ENCODE peak calls at places on chromosomes 7 and 10, in four cellular contexts. C, W, O and M are unnamed samples.

GRCh38 chr10:15457382-15457781 is 86.3 kb upstream of the FAM171A1 start:
- DNase-seq in C (no peak), O (no peak), W (no peak), M (no peak)

GRCh38 chr7:139058963-139059362 is 23.1 kb upstream of the ZC3HAV1L start:
- DNase-seq in C (no peak), O (no peak), W (no peak), M (no peak)

GRCh38 chr7:48090095-48090805 is 1.2 kb downstream of the UPP1 start:
- DNase-seq in O (peak), W (no peak), C (peak), M (peak)

GRCh38 chr10:46254007-46254383 is 32.8 kb upstream of the ANTXRL start:
- DNase-seq in O (no peak), C (no peak), W (no peak), M (no peak)

GRCh38 chr7:43693687-43694398 is 35.5 kb downstream of the COA1 start:
- DNase-seq in C (no peak), W (peak), O (no peak), M (peak)

GRCh38 chr10:118845776-118846175 is 91.0 kb upstream of the CACUL1 start:
- DNase-seq in O (no peak), C (no peak), W (no peak), M (no peak)

GRCh38 chr10:114703377-114704125 is 45.5 kb upstream of the ABLIM1 start:
- DNase-seq in C (no peak), W (peak), O (peak), M (peak)

GRCh38 chr10:92125169-92125543 is 165.7 kb downstream of the CPEB3 start:
- DNase-seq in C (no peak), W (no peak), O (no peak), M (no peak)

GRCh38 chr10:132360766-132361447 is 28.9 kb downstream of the LRRC27 start:
- DNase-seq in W (no peak), O (peak), C (peak), M (peak)

GRCh38 chr7:116912269-116912909 is 40.9 kb upstream of the ST7 start:
- DNase-seq in W (no peak), C (no peak), O (no peak), M (no peak)

GRCh38 chr7:36627836-36628235 is 96.5 kb downstream of the AOAH start:
- DNase-seq in W (no peak), C (no peak), O (no peak), M (no peak)

GRCh38 chr7:77426521-77427051 is 10.4 kb upstream of the GSAP start:
- DNase-seq in W (no peak), C (no peak), O (no peak), M (no peak)

GRCh38 chr10:3886191-3886590 is 101.2 kb upstream of the KLF6 start:
- DNase-seq in C (peak), O (peak), W (no peak), M (peak)

GRCh38 chr7:130022115-130022514 is 29.1 kb downstream of the ZC3HC1 start:
- DNase-seq in O (no peak), W (no peak), C (no peak), M (no peak)

GRCh38 chr10:91090761-91091529 is 129.5 kb upstream of the PCGF5 start:
- DNase-seq in W (peak), O (no peak), C (peak), M (no peak)

GRCh38 chr7:99624487-99624886 is 7.7 kb downstream of the ZSCAN25 start:
- DNase-seq in C (no peak), O (no peak), W (no peak), M (no peak)

GRCh38 chr10:101840102-101840684 is 3.4 kb downstream of the KCNIP2 start:
- DNase-seq in W (no peak), O (peak), C (peak), M (no peak)

GRCh38 chr7:120920588-120920987 is 30.0 kb upstream of the ING3 start:
- DNase-seq in O (no peak), C (no peak), W (no peak), M (no peak)

GRCh38 chr7:6395898-6396582 is 51.7 kb downstream of the DAGLB start:
- DNase-seq in W (no peak), O (no peak), C (no peak), M (no peak)

GRCh38 chr7:74622228-74622749 is 35.2 kb upstream of the GTF2I start:
- DNase-seq in O (no peak), W (no peak), C (no peak), M (no peak)

GRCh38 chr10:3948843-3949242 is 163.8 kb upstream of the KLF6 start:
- DNase-seq in W (no peak), C (no peak), O (no peak), M (no peak)

GRCh38 chr7:43647314-43647691 is 64.4 kb downstream of the STK17A start:
- DNase-seq in W (no peak), O (no peak), C (no peak), M (no peak)

GRCh38 chr7:139044813-139045794 is 9.3 kb upstream of the ZC3HAV1L start:
- DNase-seq in W (no peak), C (peak), O (no peak), M (no peak)

GRCh38 chr7:128742206-128742605 is 3.0 kb downstream of the CALU start:
- DNase-seq in W (no peak), O (no peak), C (no peak), M (no peak)

GRCh38 chr10:123858039-123858740 is 33.4 kb downstream of the CPXM2 start:
- DNase-seq in O (peak), W (no peak), C (no peak), M (no peak)

GRCh38 chr10:24617771-24618396 is 105.8 kb downstream of the ARHGAP21 start:
- DNase-seq in O (peak), C (peak), W (peak), M (peak)

GRCh38 chr10:45180946-45181439 is 134.4 kb downstream of the OR13A1 start:
- DNase-seq in W (no peak), O (no peak), C (no peak), M (no peak)

GRCh38 chr7:49483142-49483541 is 290.3 kb upstream of the VWC2 start:
- DNase-seq in C (no peak), W (peak), O (no peak), M (no peak)

GRCh38 chr10:49143249-49143648 is 9.4 kb upstream of the FAM170B start:
- DNase-seq in C (no peak), O (no peak), W (no peak), M (no peak)

GRCh38 chr10:49141541-49142332 is 7.9 kb upstream of the FAM170B start:
- DNase-seq in W (no peak), O (no peak), C (no peak), M (no peak)

GRCh38 chr10:49139866-49140195 is 6.0 kb upstream of the FAM170B start:
- DNase-seq in C (peak), W (no peak), O (no peak), M (peak)

GRCh38 chr10:49140306-49141175 is 6.7 kb upstream of the FAM170B start:
- DNase-seq in O (no peak), W (no peak), C (no peak), M (no peak)

DNA sequence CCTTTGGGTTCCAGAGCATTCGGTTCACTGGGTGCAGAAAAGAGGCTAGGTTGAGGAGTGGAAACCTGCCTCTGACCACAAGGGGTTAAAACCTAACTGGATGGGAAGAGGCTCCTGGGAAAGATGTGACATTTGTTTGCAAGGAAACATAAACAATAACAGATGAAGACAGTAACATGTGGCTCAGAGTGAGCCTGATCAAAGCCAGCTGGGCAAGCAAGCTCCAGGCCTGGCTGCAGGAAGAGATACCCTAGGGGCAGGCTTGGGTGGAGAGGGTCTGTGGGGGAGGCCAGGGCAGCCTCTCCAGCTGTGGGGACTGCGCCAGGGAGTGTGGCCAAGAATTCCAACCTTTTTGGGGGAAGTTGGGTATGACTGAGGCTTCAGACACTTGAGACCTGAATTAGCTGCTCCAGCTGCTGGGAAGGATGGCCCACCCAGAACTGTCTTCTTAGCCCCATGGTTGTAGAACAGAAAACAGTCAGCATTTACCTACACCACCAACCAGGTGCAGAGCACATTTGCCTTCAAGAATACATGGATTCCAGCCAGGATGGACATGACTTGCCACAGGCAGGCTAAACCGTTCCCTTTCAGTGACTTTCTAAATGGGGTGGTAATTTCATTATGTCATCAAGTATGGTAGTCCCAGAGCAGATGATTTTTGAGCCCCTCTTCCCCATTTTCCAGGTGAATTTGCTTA is 10.3 kb upstream of the FAM170B start:
- DNase-seq in W (no peak), O (no peak), C (no peak), M (no peak)
- TF ChIP-seq PHF8 in W (no peak), O (no peak), C (no peak), M (no peak)

GRCh38 chr7:157271991-157272324 is 64.8 kb upstream of the DNAJB6 start:
- DNase-seq in W (peak), C (no peak), O (no peak), M (peak)
- TF ChIP-seq PHF8 in W (no peak), C (no peak), O (no peak), M (no peak)

DNA sequence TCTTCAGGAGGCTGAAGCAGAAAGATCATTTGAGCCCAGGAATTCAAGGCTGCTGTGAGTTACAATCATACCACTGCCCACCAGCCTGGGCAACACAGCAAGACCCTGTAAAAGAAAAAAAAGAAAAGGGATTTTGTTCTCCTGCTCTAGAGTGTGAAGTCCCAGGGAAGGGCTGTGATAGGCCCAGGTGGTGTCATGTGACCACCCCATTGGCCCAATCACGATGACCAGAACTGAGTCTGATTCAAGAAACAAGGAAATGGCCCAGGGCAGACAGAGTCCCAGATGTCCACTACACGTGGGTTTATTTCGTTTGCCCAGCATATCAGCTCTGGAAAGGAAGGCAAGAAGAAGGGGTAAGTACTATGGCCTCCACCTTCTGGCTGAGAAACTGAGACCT is 81.3 kb upstream of the CUX1 start:
- DNase-seq in O (no peak), C (peak), W (no peak), M (no peak)
- TF ChIP-seq PHF8 in O (no peak), C (no peak), W (no peak), M (no peak)

GRCh38 chr10:129021597-129022304 is 445.3 kb upstream of the MGMT start:
- DNase-seq in C (no peak), O (peak), W (no peak), M (no peak)
- TF ChIP-seq PHF8 in C (no peak), O (no peak), W (no peak), M (no peak)

DNA sequence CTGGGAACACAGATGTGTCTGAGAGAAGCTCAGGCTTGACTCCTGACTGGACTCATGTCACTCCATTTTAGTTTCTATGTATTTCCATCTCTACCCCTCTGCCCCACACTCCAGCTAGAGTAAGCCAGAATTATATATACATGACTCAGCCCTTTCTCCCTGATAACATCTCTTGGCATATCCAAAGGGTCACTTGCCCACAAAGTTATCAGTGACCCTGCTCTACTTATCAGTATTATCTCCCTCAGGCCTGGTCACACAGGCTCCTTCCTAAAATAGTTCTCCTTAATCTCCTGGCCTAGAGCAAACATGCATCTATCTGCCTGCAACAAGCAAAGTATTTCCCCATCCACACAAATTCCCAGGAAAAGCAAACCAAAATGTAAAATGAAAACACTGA is 598.3 kb downstream of the SUGCT start:
- DNase-seq in C (no peak), O (no peak), W (peak), M (peak)
- TF ChIP-seq PHF8 in C (no peak), O (no peak), W (no peak), M (no peak)

GRCh38 chr7:94022550-94022949 is 18.4 kb upstream of the BET1 start:
- DNase-seq in W (no peak), O (no peak), C (no peak), M (no peak)
- TF ChIP-seq PHF8 in W (no peak), O (no peak), C (no peak), M (no peak)

GRCh38 chr7:76165973-76166403 is 35.7 kb upstream of the SRRM3 start:
- DNase-seq in C (no peak), W (no peak), O (no peak), M (no peak)

GRCh38 chr7:76166404-76167255 is 35.1 kb upstream of the SRRM3 start:
- DNase-seq in C (peak), O (peak), W (peak), M (peak)

DNA sequence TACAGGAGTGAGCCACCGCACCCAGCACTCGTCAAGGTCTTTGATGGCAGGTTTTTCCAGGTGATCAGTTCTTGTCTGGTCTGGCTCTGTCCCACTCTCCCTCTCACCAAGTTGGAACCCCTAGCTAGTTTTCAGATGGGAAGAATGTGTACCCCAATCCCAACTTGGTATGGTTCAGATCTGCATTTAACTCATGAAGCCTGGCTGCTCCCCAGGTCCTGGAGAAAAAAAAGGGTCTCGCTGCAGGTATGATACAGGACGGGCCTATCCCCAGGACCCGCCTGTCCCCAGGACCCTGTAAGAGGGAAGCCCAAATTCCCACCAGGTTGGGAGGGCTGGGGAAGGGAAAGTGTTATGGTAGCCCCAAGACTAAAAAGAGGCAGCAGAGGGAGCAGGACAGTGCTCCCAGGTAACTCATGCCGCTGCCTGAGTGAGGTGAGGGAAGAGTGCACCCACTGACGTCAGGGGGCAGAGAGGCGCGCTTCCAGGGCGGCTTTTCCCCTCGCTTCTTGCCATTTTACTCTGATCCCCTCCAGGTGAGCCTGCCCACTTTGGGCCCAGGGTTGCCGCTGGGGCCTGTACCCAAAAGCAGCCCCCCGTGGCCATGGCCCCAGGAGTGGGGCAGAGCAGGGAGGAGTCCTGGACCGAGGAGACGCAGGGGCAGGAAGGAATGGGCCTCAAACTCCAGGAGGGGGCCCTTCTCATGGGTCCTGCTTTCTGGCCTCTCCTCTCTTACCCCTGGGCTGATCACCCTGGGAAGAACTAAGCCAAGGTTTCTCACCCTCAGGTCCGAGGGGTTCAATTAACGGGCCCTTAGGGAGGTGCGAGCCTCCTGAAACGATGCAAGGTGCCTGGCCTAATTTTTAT is 36.4 kb upstream of the SRRM3 start:
- DNase-seq in O (no peak), W (no peak), C (no peak), M (no peak)
- TF ChIP-seq PHF8 in O (no peak), W (no peak), C (no peak), M (no peak)